ENCODE peak calls at places on chromosomes 11 and 22, in seven cellular contexts. F, E, Z, N, A, J and X are unnamed samples.
A peak's percentile ranks its signal among the peaks of the same experiment; 100 is the strongest.

GRCh38 chr11:72220696-72221363 is 3.7 kb upstream of the INPPL1 start:
- DNase-seq in F (no peak), E (no peak), Z (no peak), N (no peak), A (no peak), J (no peak), X (no peak)

GRCh38 chr11:35549787-35550186 is 24.4 kb upstream of the PAMR1 start:
- DNase-seq in F (peak; percentile 93), E (no peak), Z (no peak), N (no peak), A (peak; percentile 99), J (peak; percentile 51), X (no peak)

GRCh38 chr11:115084191-115084590 is 405.9 kb downstream of the NXPE2 start:
- DNase-seq in F (no peak), E (no peak), Z (no peak), N (no peak), A (no peak), J (no peak), X (no peak)

GRCh38 chr22:17264321-17265052 is 45.3 kb upstream of the ADA2 start:
- DNase-seq in F (peak; percentile 77), E (no peak), Z (no peak), N (no peak), A (peak; percentile 52), J (no peak), X (no peak)

GRCh38 chr11:91783173-91783572 is 441.4 kb upstream of the FAT3 start:
- DNase-seq in F (no peak), E (no peak), Z (no peak), N (no peak), A (no peak), J (no peak), X (no peak)

GRCh38 chr11:103731681-103732080 is 304.8 kb upstream of the DDI1 start:
- DNase-seq in F (no peak), E (no peak), Z (no peak), N (no peak), A (no peak), J (no peak), X (no peak)

GRCh38 chr11:10490032-10490397 is 35.0 kb downstream of the AMPD3 start:
- DNase-seq in F (no peak), E (peak; percentile 46), Z (no peak), N (no peak), A (no peak), J (no peak), X (no peak)

GRCh38 chr11:115391598-115391997 is 112.6 kb downstream of the CADM1 start:
- DNase-seq in F (peak; percentile 70), E (no peak), Z (no peak), N (no peak), A (peak; percentile 63), J (no peak), X (no peak)

GRCh38 chr11:3667149-3668035 is 3.8 kb downstream of the CHRNA10 start:
- DNase-seq in F (no peak), E (no peak), Z (no peak), N (peak; percentile 63), A (no peak), J (no peak), X (no peak)
- H3K4me1 ChIP-seq in F (peaks cover 9% of the 10 kb centered on the region), E (no peaks in the 10 kb centered on the region), Z (no peaks in the 10 kb centered on the region), N (no peaks in the 10 kb centered on the region), A (no peaks in the 10 kb centered on the region), J (no peaks in the 10 kb centered on the region), X (no peaks in the 10 kb centered on the region)

DNA sequence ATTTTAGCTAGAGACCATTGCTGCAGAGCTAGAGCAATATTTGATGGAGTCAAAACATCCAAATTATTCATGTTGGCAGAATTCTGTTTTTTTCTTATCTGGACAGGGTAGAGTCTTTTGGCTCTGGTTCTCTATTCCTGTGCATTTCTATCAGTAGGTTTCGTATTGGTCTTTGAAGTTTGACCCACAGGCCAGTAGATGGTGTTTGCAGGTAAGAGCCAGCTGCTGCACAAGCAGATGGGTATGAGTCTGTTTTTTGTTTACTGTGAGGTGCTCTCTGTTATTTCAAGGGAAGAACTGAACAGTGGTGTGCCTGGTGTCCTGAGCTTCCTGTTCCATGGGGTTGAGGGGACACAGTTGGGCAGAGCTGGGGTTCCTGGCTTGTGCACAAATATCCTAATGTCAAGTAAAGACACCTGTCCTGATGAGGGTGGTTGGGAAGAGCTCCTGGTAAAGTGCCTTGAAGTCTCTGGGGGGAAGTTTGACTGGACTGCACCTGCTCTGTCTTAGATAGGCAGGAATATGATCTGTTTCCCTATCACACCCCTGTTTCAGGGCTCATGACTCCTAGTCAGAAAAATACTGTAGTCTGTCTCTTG is 34.0 kb upstream of the SLC22A25 start:
- DNase-seq in F (peak; percentile 19), E (no peak), Z (no peak), N (no peak), A (no peak), J (no peak), X (no peak)
- TF ChIP-seq CTCF in F (no peak), E (peak; percentile 15), Z (no peak), N (no peak), A (no peak), J (no peak), X (peak; percentile 30)

GRCh38 chr11:93567406-93567819 is 24.2 kb upstream of the SMCO4 start:
- DNase-seq in F (no peak), E (no peak), Z (peak; percentile 85), N (peak; percentile 78), A (peak; percentile 47), J (no peak), X (peak; percentile 83)

GRCh38 chr11:93569496-93569895 is 26.3 kb upstream of the SMCO4 start:
- DNase-seq in F (no peak), E (no peak), Z (no peak), N (no peak), A (no peak), J (no peak), X (no peak)

GRCh38 chr11:93570759-93571413 is 27.7 kb upstream of the SMCO4 start:
- DNase-seq in F (peak; percentile 23), E (no peak), Z (peak; percentile 58), N (no peak), A (peak; percentile 75), J (no peak), X (peak; percentile 57)

GRCh38 chr11:93571612-93572011 is 28.4 kb upstream of the SMCO4 start:
- DNase-seq in F (no peak), E (no peak), Z (no peak), N (no peak), A (no peak), J (no peak), X (no peak)

DNA sequence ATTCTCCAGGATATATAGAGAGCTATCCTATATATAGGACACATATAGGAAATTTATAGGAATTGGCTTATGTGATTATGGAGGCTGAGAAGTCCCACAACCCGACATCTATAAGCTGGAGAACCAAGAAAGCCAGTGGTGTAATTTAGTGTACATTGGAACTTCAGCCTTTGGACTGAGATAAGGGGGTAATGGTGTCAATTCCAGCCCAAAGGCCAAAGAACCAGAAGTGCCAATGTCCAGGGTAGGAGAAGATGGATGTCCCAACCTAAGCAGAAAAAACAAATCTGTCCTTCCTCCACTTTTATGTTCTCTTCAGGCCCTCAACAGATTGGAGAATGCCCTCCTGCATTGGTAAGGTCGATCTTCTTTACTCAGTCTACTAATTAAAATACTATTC is 25.5 kb upstream of the SMCO4 start:
- DNase-seq in F (no peak), E (no peak), Z (no peak), N (no peak), A (no peak), J (no peak), X (peak; percentile 60)
- H3K4me1 ChIP-seq in F (no peaks in the 10 kb centered on the region), E (peaks cover 9% of the 10 kb centered on the region), Z (peaks cover 34% of the 10 kb centered on the region), N (peaks cover 12% of the 10 kb centered on the region), A (no peaks in the 10 kb centered on the region), J (peaks cover 16% of the 10 kb centered on the region), X (no peaks in the 10 kb centered on the region)

GRCh38 chr22:44444341-44445306 is 53.4 kb downstream of the RTL6 start:
- DNase-seq in F (no peak), E (peak; percentile 52), Z (no peak), N (peak; percentile 54), A (no peak), J (no peak), X (no peak)
- TF ChIP-seq CTCF in F (peak; percentile 15), E (no peak), Z (no peak), N (no peak), A (peak; percentile 22), J (no peak), X (no peak)

GRCh38 chr11:128686045-128686741 is 7.7 kb upstream of the FLI1 start:
- DNase-seq in F (no peak), E (no peak), Z (no peak), N (no peak), A (no peak), J (no peak), X (no peak)
- H3K4me1 ChIP-seq in F (peaks cover 9% of the 10 kb centered on the region), E (peaks cover 38% of the 10 kb centered on the region), Z (peaks cover 41% of the 10 kb centered on the region), N (peaks cover 49% of the 10 kb centered on the region), A (peaks cover 10% of the 10 kb centered on the region), J (peaks cover 45% of the 10 kb centered on the region), X (peaks cover 8% of the 10 kb centered on the region)

GRCh38 chr11:111878385-111878765 is 590 bp downstream of the FDXACB1 start:
- DNase-seq in F (no peak), E (no peak), Z (no peak), N (no peak), A (no peak), J (no peak), X (no peak)
- TF ChIP-seq CTCF in F (no peak), E (no peak), Z (no peak), N (no peak), A (no peak), J (no peak), X (no peak)

GRCh38 chr22:22318723-22319465 is 74.3 kb downstream of the VPREB1 start:
- DNase-seq in F (no peak), E (no peak), Z (no peak), N (no peak), A (no peak), J (no peak), X (no peak)

DNA sequence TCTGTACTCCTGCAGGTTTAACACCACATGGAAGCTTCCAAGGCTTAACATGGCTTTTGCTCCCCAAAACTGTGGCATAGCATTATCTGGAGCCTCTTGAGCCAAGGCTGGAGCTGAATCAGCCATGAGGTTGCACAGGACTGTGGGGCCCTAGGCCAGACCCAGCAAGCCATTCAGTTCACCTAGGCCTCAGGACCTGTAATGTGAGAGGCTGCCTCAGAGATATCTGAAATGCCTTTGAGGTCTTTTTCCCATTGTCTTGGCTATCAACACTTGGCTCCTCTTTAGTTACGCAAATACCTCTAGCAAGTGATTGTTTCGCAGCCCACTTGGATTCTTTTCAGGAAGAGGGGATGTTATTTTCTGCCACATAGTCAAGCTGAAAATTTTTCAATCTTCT is 72.0 kb downstream of the VPREB1 start:
- DNase-seq in F (no peak), E (no peak), Z (no peak), N (no peak), A (no peak), J (no peak), X (no peak)
- H3K4me1 ChIP-seq in F (no peaks in the 10 kb centered on the region), E (no peaks in the 10 kb centered on the region), Z (no peaks in the 10 kb centered on the region), N (no peaks in the 10 kb centered on the region), A (no peaks in the 10 kb centered on the region), J (no peaks in the 10 kb centered on the region), X (no peaks in the 10 kb centered on the region)

GRCh38 chr11:64778473-64779298 is at the start of gene SF1:
- DNase-seq in F (peak; percentile 100), E (peak; percentile 98), Z (peak; percentile 99), N (peak; percentile 98), A (peak; percentile 99), J (peak; percentile 99), X (peak; percentile 98)
- TF ChIP-seq CTCF in F (peak; percentile 6), E (peak; percentile 23), Z (peak; percentile 36), N (peak; percentile 53), A (no peak), J (no peak), X (peak; percentile 29)